ENCODE peak calls at places on chromosomes 3 and 15, in five cellular contexts. X, K, L, W and R are unnamed samples.

GRCh38 chr15:75153084-75153483 is 48.6 kb upstream of the C15orf39 start:
- DNase-seq in X (no peak), K (peak), L (no peak), W (peak), R (peak)

GRCh38 chr15:70358871-70359647 is 261.3 kb upstream of the TLE3 start:
- DNase-seq in X (no peak), K (no peak), L (no peak), W (no peak), R (no peak)

GRCh38 chr15:98581715-98582114 is 66.6 kb upstream of the IGF1R start:
- DNase-seq in X (no peak), K (no peak), L (no peak), W (no peak), R (no peak)

GRCh38 chr3:181700168-181701087 is 11.3 kb upstream of the SOX2 start:
- DNase-seq in X (no peak), K (peak), L (peak), W (peak), R (peak)

GRCh38 chr3:33439421-33440327 is 531 bp downstream of the UBP1 start:
- DNase-seq in X (no peak), K (peak), L (no peak), W (peak), R (peak)

GRCh38 chr3:30135190-30135589 is 471.2 kb upstream of the TGFBR2 start:
- DNase-seq in X (no peak), K (peak), L (no peak), W (no peak), R (no peak)

GRCh38 chr15:33960160-33960559 is 8.1 kb upstream of the CHRM5 start:
- DNase-seq in X (no peak), K (no peak), L (no peak), W (no peak), R (no peak)

GRCh38 chr15:67660874-67661606 is 118.5 kb downstream of the MAP2K5 start:
- DNase-seq in X (no peak), K (no peak), L (no peak), W (no peak), R (peak)

GRCh38 chr15:63593705-63594671 is 3.2 kb upstream of the FBXL22 start:
- DNase-seq in X (no peak), K (no peak), L (no peak), W (no peak), R (peak)

GRCh38 chr15:56537881-56538280 is 72.9 kb upstream of the MNS1 start:
- DNase-seq in X (no peak), K (no peak), L (no peak), W (no peak), R (no peak)

GRCh38 chr3:48367201-48367600 is 4.8 kb upstream of the FBXW12 start:
- DNase-seq in X (no peak), K (no peak), L (no peak), W (no peak), R (no peak)

GRCh38 chr15:75864213-75865059 is 21.2 kb downstream of the UBE2Q2 start:
- DNase-seq in X (no peak), K (no peak), L (no peak), W (no peak), R (no peak)

GRCh38 chr3:101809178-101810022 is 30.4 kb downstream of the NXPE3 start:
- DNase-seq in X (no peak), K (peak), L (no peak), W (peak), R (peak)

GRCh38 chr3:188407158-188407880 is 253.4 kb downstream of the LPP start:
- DNase-seq in X (no peak), K (no peak), L (no peak), W (no peak), R (no peak)

GRCh38 chr3:126629999-126630398 is 24.9 kb downstream of the TXNRD3 start:
- DNase-seq in X (no peak), K (no peak), L (no peak), W (no peak), R (peak)

GRCh38 chr3:156675744-156676466 is 1.5 kb downstream of the TIPARP start:
- DNase-seq in X (no peak), K (peak), L (no peak), W (peak), R (peak)

GRCh38 chr3:107285197-107285596 is 92.0 kb upstream of the CCDC54 start:
- DNase-seq in X (peak), K (no peak), L (no peak), W (no peak), R (no peak)

GRCh38 chr3:8769088-8769822 is at the start of gene OXTR:
- DNase-seq in X (peak), K (peak), L (no peak), W (peak), R (peak)

GRCh38 chr15:100114526-100114925 is 227.2 kb downstream of the ADAMTS17 start:
- DNase-seq in X (no peak), K (no peak), L (no peak), W (no peak), R (no peak)

GRCh38 chr15:62739507-62739906 is 303.0 kb upstream of the TPM1 start:
- DNase-seq in X (no peak), K (peak), L (no peak), W (no peak), R (no peak)

GRCh38 chr3:46065294-46065705 is 38.0 kb upstream of the XCR1 start:
- DNase-seq in X (no peak), K (no peak), L (peak), W (no peak), R (no peak)

GRCh38 chr3:156751461-156752025 is 74.6 kb upstream of the LEKR1 start:
- DNase-seq in X (peak), K (no peak), L (no peak), W (no peak), R (no peak)

GRCh38 chr3:9695322-9695721 is 8.3 kb upstream of the CPNE9 start:
- DNase-seq in X (no peak), K (no peak), L (no peak), W (no peak), R (no peak)

GRCh38 chr15:101264011-101264410 is 12.2 kb upstream of the CHSY1 start:
- DNase-seq in X (no peak), K (no peak), L (peak), W (no peak), R (no peak)

GRCh38 chr3:133756716-133757694 is 10.8 kb downstream of the TF start:
- DNase-seq in X (no peak), K (no peak), L (no peak), W (no peak), R (no peak)

GRCh38 chr3:111762535-111762934 is 96.5 kb upstream of the PHLDB2 start:
- DNase-seq in X (no peak), K (no peak), L (no peak), W (no peak), R (no peak)

GRCh38 chr15:92091155-92091734 is 237.7 kb downstream of the SLCO3A1 start:
- DNase-seq in X (no peak), K (peak), L (no peak), W (peak), R (peak)

GRCh38 chr15:38440353-38441129 is 13.4 kb upstream of the FAM98B start:
- DNase-seq in X (peak), K (peak), L (peak), W (peak), R (peak)

GRCh38 chr3:143063018-143063417 is 56.6 kb upstream of the CHST2 start:
- DNase-seq in X (no peak), K (no peak), L (no peak), W (no peak), R (no peak)

GRCh38 chr3:30162579-30162978 is 443.8 kb upstream of the TGFBR2 start:
- DNase-seq in X (no peak), K (no peak), L (no peak), W (no peak), R (no peak)

GRCh38 chr3:52388348-52388821 is 56.5 kb downstream of the SEMA3G start:
- DNase-seq in X (peak), K (no peak), L (no peak), W (no peak), R (peak)
- TF ChIP-seq HDAC2 in X (no peak), K (no peak), L (no peak), W (no peak), R (no peak)

GRCh38 chr3:113035387-113035982 is 44.7 kb downstream of the GTPBP8 start:
- DNase-seq in X (no peak), K (peak), L (no peak), W (peak), R (peak)
- TF ChIP-seq HDAC2 in X (no peak), K (no peak), L (no peak), W (no peak), R (no peak)

GRCh38 chr3:172138792-172139507 is 99.6 kb downstream of the FNDC3B start:
- DNase-seq in X (no peak), K (peak), L (peak), W (peak), R (peak)

GRCh38 chr3:172139528-172140276 is 100.3 kb downstream of the FNDC3B start:
- DNase-seq in X (no peak), K (no peak), L (no peak), W (no peak), R (no peak)

GRCh38 chr3:172142074-172143059 is 103.0 kb downstream of the FNDC3B start:
- DNase-seq in X (no peak), K (peak), L (peak), W (no peak), R (no peak)

GRCh38 chr3:172143060-172143451 is 103.7 kb downstream of the FNDC3B start:
- DNase-seq in X (no peak), K (no peak), L (no peak), W (no peak), R (no peak)

GRCh38 chr3:172140499-172141391 is 101.4 kb downstream of the FNDC3B start:
- DNase-seq in X (no peak), K (peak), L (no peak), W (peak), R (no peak)
- TF ChIP-seq HDAC2 in X (no peak), K (no peak), L (no peak), W (peak), R (peak)

DNA sequence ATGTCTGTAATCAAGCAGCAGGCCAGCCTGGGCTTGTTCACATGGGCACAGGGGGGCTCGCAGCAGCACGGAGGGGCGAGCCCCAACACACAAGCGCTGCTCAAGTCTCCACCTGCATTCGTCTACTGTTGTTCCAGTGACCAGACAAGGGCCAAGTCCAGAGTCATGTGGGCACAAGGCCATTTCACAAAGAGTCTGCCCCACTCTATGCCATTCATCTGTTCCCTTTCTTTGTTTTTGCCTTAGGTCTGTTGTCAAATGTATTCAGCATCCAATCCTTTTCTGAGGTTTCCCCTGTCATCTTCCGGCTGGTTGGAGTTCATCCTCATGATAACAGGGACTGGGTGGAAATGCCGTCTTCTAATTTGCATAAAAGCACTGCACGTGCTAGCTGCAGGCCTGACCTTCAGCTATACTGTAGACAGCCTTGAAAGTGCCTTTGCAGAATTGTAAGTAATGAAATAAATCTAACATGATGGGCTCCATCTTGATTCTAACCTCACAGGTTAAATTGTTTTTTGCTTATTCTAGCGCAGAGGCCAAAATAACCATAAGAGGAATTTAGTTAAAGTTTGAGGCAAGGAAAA is 28.7 kb upstream of the KBTBD12 start:
- DNase-seq in X (no peak), K (no peak), L (no peak), W (no peak), R (no peak)
- TF ChIP-seq HDAC2 in X (no peak), K (no peak), L (no peak), W (no peak), R (no peak)

DNA sequence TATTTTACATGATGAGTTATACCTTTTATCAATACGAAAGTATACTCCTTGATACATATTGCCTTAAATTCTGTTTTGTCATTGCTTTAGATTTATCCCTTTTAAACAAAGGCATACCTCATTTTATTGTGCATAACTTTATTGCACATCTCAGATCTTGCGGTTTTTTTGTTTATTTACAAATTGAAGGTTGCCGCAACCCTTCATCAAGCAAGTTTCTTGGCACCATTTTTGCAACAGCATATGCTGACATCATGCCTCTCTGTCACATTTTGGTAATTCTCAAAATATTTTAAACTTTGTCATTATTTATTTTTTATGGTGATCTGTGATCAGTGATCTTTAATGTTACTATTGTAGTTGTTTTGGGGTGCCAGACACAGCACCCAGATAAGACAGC is 20.9 kb downstream of the SNRK start:
- DNase-seq in X (no peak), K (no peak), L (no peak), W (no peak), R (no peak)
- TF ChIP-seq HDAC2 in X (no peak), K (no peak), L (no peak), W (no peak), R (no peak)

GRCh38 chr15:73485372-73485771 is 42.4 kb downstream of the REC114 start:
- DNase-seq in X (no peak), K (no peak), L (no peak), W (no peak), R (no peak)
- TF ChIP-seq HDAC2 in X (no peak), K (no peak), L (no peak), W (no peak), R (no peak)

GRCh38 chr15:71757741-71758530 is 52.4 kb upstream of the NR2E3 start:
- DNase-seq in X (no peak), K (no peak), L (no peak), W (no peak), R (no peak)

GRCh38 chr15:71756574-71757352 is 53.6 kb upstream of the NR2E3 start:
- DNase-seq in X (no peak), K (no peak), L (no peak), W (no peak), R (no peak)

GRCh38 chr15:71760852-71761251 is 49.5 kb upstream of the NR2E3 start:
- DNase-seq in X (no peak), K (no peak), L (no peak), W (no peak), R (no peak)

GRCh38 chr15:71758716-71759115 is 51.6 kb upstream of the NR2E3 start:
- DNase-seq in X (no peak), K (no peak), L (no peak), W (no peak), R (no peak)

DNA sequence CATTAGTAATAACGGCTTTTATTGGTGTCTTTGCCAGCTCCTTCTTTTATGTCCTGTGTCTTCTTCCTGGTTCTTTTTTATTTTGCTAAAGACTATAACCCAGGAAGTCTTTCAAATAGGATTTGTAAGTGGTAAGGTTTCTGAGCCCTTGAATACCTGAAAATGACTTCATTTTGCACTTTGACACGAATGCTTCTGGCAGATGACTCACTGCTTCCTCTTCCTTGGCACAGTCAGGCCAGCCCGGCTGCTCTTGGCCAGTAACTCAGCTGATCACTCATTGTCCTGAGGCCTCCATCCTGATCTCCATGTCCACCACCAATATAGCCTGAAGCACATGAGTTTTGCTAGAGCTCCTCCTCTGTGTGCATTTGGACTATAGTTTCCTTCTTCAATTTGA is 48.7 kb upstream of the NR2E3 start:
- DNase-seq in X (no peak), K (peak), L (no peak), W (peak), R (no peak)
- TF ChIP-seq HDAC2 in X (no peak), K (no peak), L (no peak), W (no peak), R (no peak)